ENCODE peak calls at places on chromosome 19, in eight cellular contexts. V is NCI-H187; W is uterus; I is brain microvascular endothelial cell; T is AG09309; D is stimulated activated CD4-positive, alpha-beta T cell treated with anti-CD3 and anti-CD28 coated beads, Interleukin-1b, Interleukin-23, amount 100 ng/mL, for 1 hour; N is T-helper 1 cell; Z is amniotic stem cell. A is an unnamed sample.
A peak's percentile ranks its signal among the peaks of the same experiment; 100 is the strongest.

GRCh38 chr19:2271516-2272103 is 10.4 kb downstream of the PEAK3 start:
- DNase-seq in V (no peak), W (no peak), I (peak; percentile 55), T (no peak), D (no peak), N (no peak), Z (peak; percentile 43), A (peak; percentile 58)

GRCh38 chr19:47623921-47624391 is 15.0 kb downstream of the BICRA start:
- DNase-seq in V (no peak), W (no peak), I (no peak), T (no peak), D (no peak), N (no peak), Z (no peak), A (no peak)

GRCh38 chr19:10430505-10431253 is 10.3 kb downstream of the PDE4A start:
- DNase-seq in V (no peak), W (peak; percentile 51), I (no peak), T (no peak), D (no peak), N (no peak), Z (no peak), A (no peak)

GRCh38 chr19:53903055-53903680 is 5.9 kb upstream of the CACNG7 start:
- DNase-seq in V (no peak), W (no peak), I (no peak), T (no peak), D (no peak), N (peak; percentile 42), Z (peak; percentile 40), A (peak; percentile 71)

GRCh38 chr19:44951179-44952159 is 3.7 kb upstream of the CLPTM1 start:
- DNase-seq in V (peak; percentile 67), W (peak; percentile 33), I (peak; percentile 75), T (peak; percentile 52), D (peak; percentile 27), N (peak; percentile 64), Z (peak; percentile 86), A (peak; percentile 50)

GRCh38 chr19:18401580-18402112 is 4.2 kb upstream of the LRRC25 start:
- DNase-seq in V (no peak), W (no peak), I (peak; percentile 62), T (no peak), D (no peak), N (no peak), Z (no peak), A (peak; percentile 43)

GRCh38 chr19:34244611-34245299 is 9.6 kb upstream of the GARRE1 start:
- DNase-seq in V (no peak), W (no peak), I (no peak), T (no peak), D (no peak), N (no peak), Z (no peak), A (no peak)

GRCh38 chr19:18292460-18292809 is 11.0 kb upstream of the JUND start:
- DNase-seq in V (no peak), W (no peak), I (no peak), T (no peak), D (no peak), N (no peak), Z (no peak), A (no peak)

GRCh38 chr19:35509018-35509652 is 4.3 kb downstream of the DMKN start:
- DNase-seq in V (no peak), W (peak; percentile 29), I (no peak), T (no peak), D (no peak), N (peak; percentile 29), Z (no peak), A (no peak)

A was measured in A172.